ENCODE peak calls at places on chromosomes 7 and 10, in five cellular contexts. C is IMR-90, V is endothelial cell of umbilical vein, O is brain microvascular endothelial cell, L is GM12864. P is an unnamed sample.

GRCh38 chr7:156998988-156999610 is 11.4 kb downstream of the MNX1 start:
- DNase-seq in C (no peak), V (no peak), O (no peak), L (no peak), P (no peak)

GRCh38 chr10:12308976-12309375 is 40.4 kb upstream of the CAMK1D start:
- DNase-seq in C (no peak), V (no peak), O (no peak), L (no peak), P (no peak)

GRCh38 chr7:94696981-94697670 is 41.2 kb upstream of the SGCE start:
- DNase-seq in C (peak), V (peak), O (peak), L (no peak), P (no peak)

GRCh38 chr7:24378871-24379608 is 95.0 kb downstream of the NPY start:
- DNase-seq in C (peak), V (no peak), O (peak), L (no peak), P (no peak)

GRCh38 chr10:116014326-116014725 is 258.7 kb downstream of the GFRA1 start:
- DNase-seq in C (no peak), V (no peak), O (no peak), L (no peak), P (no peak)

GRCh38 chr10:87913170-87913921 is 49.9 kb downstream of the PTEN start:
- DNase-seq in C (no peak), V (no peak), O (no peak), L (no peak), P (no peak)

GRCh38 chr7:94003446-94004023 is 620 bp downstream of the BET1 start:
- DNase-seq in C (peak), V (no peak), O (no peak), L (no peak), P (no peak)

GRCh38 chr7:144489504-144489903 is 86.0 kb upstream of the NOBOX start:
- DNase-seq in C (no peak), V (no peak), O (no peak), L (no peak), P (no peak)

GRCh38 chr10:63633677-63634487 is 112.7 kb downstream of the REEP3 start:
- DNase-seq in C (peak), V (peak), O (peak), L (no peak), P (no peak)
- TF ChIP-seq CTCF in C (peak), V (peak), O (peak), L (no peak), P (peak)

DNA sequence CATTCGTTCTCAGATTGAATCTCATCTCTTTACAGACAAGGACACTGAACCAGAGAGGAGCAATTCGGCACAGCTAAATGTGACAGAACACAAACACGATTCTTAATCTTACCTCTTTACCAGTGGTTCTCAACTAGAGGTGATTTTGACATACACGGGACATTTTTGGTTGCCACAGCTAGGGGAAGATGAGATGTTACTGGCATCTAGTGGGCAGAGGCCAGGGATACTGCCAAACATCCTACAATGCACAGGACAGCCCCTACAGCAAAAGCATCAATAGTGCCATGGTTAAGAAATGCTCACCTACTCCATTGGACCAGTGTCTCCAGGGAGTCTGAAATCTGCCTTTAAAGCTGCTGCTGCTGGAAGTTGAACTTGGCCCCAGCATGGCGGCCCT is 27.3 kb downstream of the PDE1C start:
- DNase-seq in C (no peak), V (no peak), O (no peak), L (no peak), P (no peak)
- TF ChIP-seq CTCF in C (no peak), V (no peak), O (peak), L (no peak), P (no peak)

GRCh38 chr7:128030999-128031681 is at the start of gene LRRC4:
- DNase-seq in C (peak), V (peak), O (no peak), L (no peak), P (peak)
- TF ChIP-seq CTCF in C (peak), V (peak), O (peak), L (no peak), P (no peak)

DNA sequence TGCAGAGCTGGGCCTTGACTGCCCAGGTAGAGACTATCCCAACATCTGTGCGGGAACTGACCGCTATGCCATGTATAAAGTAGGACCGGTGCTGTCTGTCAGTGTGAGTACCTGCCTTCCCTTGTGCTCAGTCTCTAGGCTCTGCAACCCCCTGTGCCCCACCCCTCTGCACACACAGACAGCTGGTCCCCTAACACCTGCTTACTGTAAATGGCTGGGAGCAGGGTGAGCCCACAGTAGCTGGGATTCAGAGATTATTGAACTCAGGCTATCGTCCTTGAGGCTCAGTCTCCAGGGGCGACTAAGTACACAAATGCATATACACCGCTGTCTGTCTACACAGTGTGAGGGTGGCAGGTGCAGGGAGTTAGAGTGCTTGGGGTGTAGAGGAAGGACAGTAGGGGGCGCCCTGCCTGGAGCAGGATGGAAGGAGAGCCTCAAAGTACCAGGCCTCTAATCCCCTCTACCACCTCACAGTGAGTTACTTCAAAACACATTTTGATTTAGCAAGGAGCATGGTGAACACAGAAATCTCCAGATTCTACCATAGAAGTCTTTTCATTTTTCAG is 12.9 kb downstream of the UPP1 start:
- DNase-seq in C (no peak), V (no peak), O (no peak), L (no peak), P (no peak)
- TF ChIP-seq CTCF in C (no peak), V (peak), O (peak), L (peak), P (peak)

DNA sequence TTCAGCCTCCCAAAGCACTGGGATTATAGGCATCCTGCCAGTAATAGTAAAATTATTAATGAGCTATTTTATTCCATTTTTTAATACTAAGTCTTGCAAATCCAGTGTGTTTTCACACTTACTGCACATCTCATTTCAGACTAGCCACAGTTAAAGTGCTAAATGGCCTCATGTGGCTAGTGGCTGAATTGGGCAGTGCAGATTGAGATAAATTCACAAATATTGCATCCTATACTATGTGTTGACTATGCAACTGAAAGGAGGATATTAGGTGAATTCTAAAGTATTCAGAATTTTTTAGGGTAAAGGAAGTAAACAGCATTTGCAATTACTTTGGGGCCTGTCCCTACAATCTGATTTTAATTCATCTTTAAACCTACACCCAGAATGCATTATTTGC is 10.2 kb downstream of the APBB1IP start:
- DNase-seq in C (no peak), V (no peak), O (no peak), L (no peak), P (no peak)
- TF ChIP-seq CTCF in C (no peak), V (no peak), O (no peak), L (peak), P (no peak)

GRCh38 chr10:48446785-48447184 is 140.3 kb downstream of the MAPK8 start:
- DNase-seq in C (no peak), V (no peak), O (no peak), L (no peak), P (peak)

GRCh38 chr10:48445932-48446331 is 139.5 kb downstream of the MAPK8 start:
- DNase-seq in C (no peak), V (no peak), O (no peak), L (no peak), P (peak)

GRCh38 chr10:48442809-48443177 is 136.3 kb downstream of the MAPK8 start:
- DNase-seq in C (no peak), V (no peak), O (no peak), L (no peak), P (no peak)

GRCh38 chr10:48444266-48444665 is 137.8 kb downstream of the MAPK8 start:
- DNase-seq in C (peak), V (peak), O (peak), L (no peak), P (peak)

GRCh38 chr10:48444861-48445841 is 138.7 kb downstream of the MAPK8 start:
- DNase-seq in C (no peak), V (no peak), O (no peak), L (no peak), P (peak)
- TF ChIP-seq CTCF in C (no peak), V (no peak), O (peak), L (no peak), P (no peak)

DNA sequence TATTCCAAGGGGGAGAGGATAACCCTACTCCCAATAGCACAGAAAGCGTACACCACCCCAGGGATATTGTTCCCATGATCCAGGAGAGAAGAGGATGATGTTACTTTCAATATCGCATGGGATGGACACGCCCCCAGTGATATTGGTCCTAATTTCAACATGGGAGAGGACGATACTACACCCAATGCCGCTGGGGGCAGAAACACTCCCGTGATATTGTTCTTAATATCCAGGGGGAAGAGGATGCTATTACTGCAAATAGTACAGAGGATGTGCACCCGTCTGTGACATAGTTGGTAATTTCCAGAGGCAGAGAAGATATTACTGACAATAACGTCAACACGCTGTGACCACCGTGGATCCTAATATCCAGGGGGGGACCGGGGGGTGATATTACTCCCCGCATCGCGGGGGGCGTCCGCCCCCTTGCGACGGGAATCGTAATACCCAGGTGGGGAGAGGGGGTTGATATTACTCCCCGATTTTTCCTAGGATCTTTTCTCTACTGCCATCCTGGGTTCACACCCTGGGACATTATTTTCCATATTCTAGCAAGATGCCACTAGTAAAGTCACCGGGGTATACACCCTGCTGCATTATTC is 16.6 kb downstream of the MEIG1 start:
- DNase-seq in C (no peak), V (no peak), O (no peak), L (no peak), P (no peak)
- TF ChIP-seq CTCF in C (peak), V (peak), O (peak), L (no peak), P (peak)

GRCh38 chr10:132536964-132537712 is 449 bp upstream of the INPP5A start:
- DNase-seq in C (peak), V (peak), O (peak), L (peak), P (peak)
- TF ChIP-seq CTCF in C (peak), V (peak), O (peak), L (no peak), P (no peak)

DNA sequence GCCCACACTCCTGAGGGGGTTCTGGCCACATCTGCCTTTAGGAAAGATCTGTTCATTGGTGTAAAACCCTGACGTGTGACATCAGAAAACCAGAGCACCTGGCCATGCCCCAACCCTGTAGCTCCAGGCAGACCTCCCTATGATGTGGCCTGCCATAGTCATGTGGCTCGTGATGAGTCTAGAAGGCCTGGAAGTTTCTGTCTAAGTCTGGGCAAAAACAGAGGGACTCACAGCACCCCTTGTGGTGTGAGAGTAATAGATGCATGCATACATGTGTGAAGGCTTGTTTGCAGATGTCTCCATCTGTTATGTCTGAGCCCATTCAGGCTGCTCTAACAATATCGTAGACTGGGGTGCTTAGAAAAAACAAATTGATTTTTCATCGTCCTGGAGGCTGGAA is 309.3 kb downstream of the PAXIP1 start:
- DNase-seq in C (no peak), V (no peak), O (no peak), L (no peak), P (no peak)
- TF ChIP-seq CTCF in C (no peak), V (no peak), O (no peak), L (no peak), P (no peak)